ENCODE peak calls at places on chromosome 6, in seven cellular contexts. One of them, this sample, is unnamed.

GRCh38 chr6:37858363-37858762 is 38.8 kb downstream of the ZFAND3 start:
- DNase-seq in NCI-H2029 treated with DMSO at 0.1 percent for 48 hours: no peak
- DNase-seq in T-cell: no peak
- DNase-seq in NCI-H1105: no peak
- DNase-seq in stimulated activated CD4-positive, alpha-beta T cell treated with anti-CD3 and anti-CD28 coated beads, Interleukin-4, amount 100 ng/mL, for 4 hours: no peak
- DNase-seq in foreskin keratinocyte: no peak
- DNase-seq in bronchial epithelial cell: no peak
- DNase-seq in this sample: no peak

GRCh38 chr6:36906539-36906938 is 20.8 kb downstream of the C6orf89 start:
- DNase-seq in NCI-H2029 treated with DMSO at 0.1 percent for 48 hours: peak
- DNase-seq in T-cell: no peak
- DNase-seq in NCI-H1105: peak
- DNase-seq in stimulated activated CD4-positive, alpha-beta T cell treated with anti-CD3 and anti-CD28 coated beads, Interleukin-4, amount 100 ng/mL, for 4 hours: no peak
- DNase-seq in foreskin keratinocyte: no peak
- DNase-seq in bronchial epithelial cell: no peak
- DNase-seq in this sample: peak

GRCh38 chr6:3438190-3439167 is 18.4 kb downstream of the SLC22A23 start:
- DNase-seq in NCI-H2029 treated with DMSO at 0.1 percent for 48 hours: peak
- DNase-seq in T-cell: no peak
- DNase-seq in NCI-H1105: peak
- DNase-seq in stimulated activated CD4-positive, alpha-beta T cell treated with anti-CD3 and anti-CD28 coated beads, Interleukin-4, amount 100 ng/mL, for 4 hours: no peak
- DNase-seq in foreskin keratinocyte: peak
- DNase-seq in bronchial epithelial cell: peak
- DNase-seq in this sample: peak

GRCh38 chr6:108945686-108946158 is 97.5 kb downstream of the ARMC2 start:
- DNase-seq in NCI-H2029 treated with DMSO at 0.1 percent for 48 hours: no peak
- DNase-seq in T-cell: no peak
- DNase-seq in NCI-H1105: no peak
- DNase-seq in stimulated activated CD4-positive, alpha-beta T cell treated with anti-CD3 and anti-CD28 coated beads, Interleukin-4, amount 100 ng/mL, for 4 hours: no peak
- DNase-seq in foreskin keratinocyte: no peak
- DNase-seq in bronchial epithelial cell: no peak
- DNase-seq in this sample: no peak

GRCh38 chr6:55886185-55886836 is 10.9 kb upstream of the BMP5 start:
- DNase-seq in NCI-H2029 treated with DMSO at 0.1 percent for 48 hours: no peak
- DNase-seq in T-cell: no peak
- DNase-seq in NCI-H1105: peak
- DNase-seq in stimulated activated CD4-positive, alpha-beta T cell treated with anti-CD3 and anti-CD28 coated beads, Interleukin-4, amount 100 ng/mL, for 4 hours: no peak
- DNase-seq in foreskin keratinocyte: no peak
- DNase-seq in bronchial epithelial cell: peak
- DNase-seq in this sample: peak

GRCh38 chr6:2634151-2634964 is 116.4 kb downstream of the MYLK4 start:
- DNase-seq in NCI-H2029 treated with DMSO at 0.1 percent for 48 hours: peak
- DNase-seq in T-cell: peak
- DNase-seq in NCI-H1105: peak
- DNase-seq in stimulated activated CD4-positive, alpha-beta T cell treated with anti-CD3 and anti-CD28 coated beads, Interleukin-4, amount 100 ng/mL, for 4 hours: peak
- DNase-seq in foreskin keratinocyte: peak
- DNase-seq in bronchial epithelial cell: peak
- DNase-seq in this sample: peak

GRCh38 chr6:110708295-110708965 is 106.8 kb downstream of the CDK19 start:
- DNase-seq in NCI-H2029 treated with DMSO at 0.1 percent for 48 hours: no peak
- DNase-seq in T-cell: no peak
- DNase-seq in NCI-H1105: no peak
- DNase-seq in stimulated activated CD4-positive, alpha-beta T cell treated with anti-CD3 and anti-CD28 coated beads, Interleukin-4, amount 100 ng/mL, for 4 hours: no peak
- DNase-seq in foreskin keratinocyte: no peak
- DNase-seq in bronchial epithelial cell: peak
- DNase-seq in this sample: no peak

GRCh38 chr6:84762220-84762940 is 2.0 kb downstream of the TBX18 start:
- DNase-seq in NCI-H2029 treated with DMSO at 0.1 percent for 48 hours: no peak
- DNase-seq in T-cell: no peak
- DNase-seq in NCI-H1105: no peak
- DNase-seq in stimulated activated CD4-positive, alpha-beta T cell treated with anti-CD3 and anti-CD28 coated beads, Interleukin-4, amount 100 ng/mL, for 4 hours: no peak
- DNase-seq in foreskin keratinocyte: no peak
- DNase-seq in bronchial epithelial cell: no peak
- DNase-seq in this sample: no peak

GRCh38 chr6:100968934-100969333 is 87.8 kb upstream of the ASCC3 start:
- DNase-seq in NCI-H2029 treated with DMSO at 0.1 percent for 48 hours: no peak
- DNase-seq in T-cell: no peak
- DNase-seq in NCI-H1105: no peak
- DNase-seq in stimulated activated CD4-positive, alpha-beta T cell treated with anti-CD3 and anti-CD28 coated beads, Interleukin-4, amount 100 ng/mL, for 4 hours: no peak
- DNase-seq in foreskin keratinocyte: no peak
- DNase-seq in bronchial epithelial cell: no peak
- DNase-seq in this sample: no peak

GRCh38 chr6:37244430-37245310 is 12.9 kb upstream of the TBC1D22B start:
- DNase-seq in NCI-H2029 treated with DMSO at 0.1 percent for 48 hours: peak
- DNase-seq in T-cell: no peak
- DNase-seq in NCI-H1105: peak
- DNase-seq in stimulated activated CD4-positive, alpha-beta T cell treated with anti-CD3 and anti-CD28 coated beads, Interleukin-4, amount 100 ng/mL, for 4 hours: no peak
- DNase-seq in foreskin keratinocyte: peak
- DNase-seq in bronchial epithelial cell: peak
- DNase-seq in this sample: peak

GRCh38 chr6:48423640-48424365 is 312.8 kb upstream of the PTCHD4 start:
- DNase-seq in NCI-H2029 treated with DMSO at 0.1 percent for 48 hours: no peak
- DNase-seq in T-cell: no peak
- DNase-seq in NCI-H1105: no peak
- DNase-seq in stimulated activated CD4-positive, alpha-beta T cell treated with anti-CD3 and anti-CD28 coated beads, Interleukin-4, amount 100 ng/mL, for 4 hours: no peak
- DNase-seq in foreskin keratinocyte: no peak
- DNase-seq in bronchial epithelial cell: no peak
- DNase-seq in this sample: no peak

GRCh38 chr6:125950293-125950692 is 6.3 kb upstream of the HINT3 start:
- DNase-seq in NCI-H2029 treated with DMSO at 0.1 percent for 48 hours: no peak
- DNase-seq in T-cell: no peak
- DNase-seq in NCI-H1105: no peak
- DNase-seq in stimulated activated CD4-positive, alpha-beta T cell treated with anti-CD3 and anti-CD28 coated beads, Interleukin-4, amount 100 ng/mL, for 4 hours: no peak
- DNase-seq in foreskin keratinocyte: peak
- DNase-seq in bronchial epithelial cell: peak
- DNase-seq in this sample: no peak

GRCh38 chr6:42316390-42316970 is 98.8 kb upstream of the MRPS10 start:
- DNase-seq in NCI-H2029 treated with DMSO at 0.1 percent for 48 hours: no peak
- DNase-seq in T-cell: no peak
- DNase-seq in NCI-H1105: no peak
- DNase-seq in stimulated activated CD4-positive, alpha-beta T cell treated with anti-CD3 and anti-CD28 coated beads, Interleukin-4, amount 100 ng/mL, for 4 hours: no peak
- DNase-seq in foreskin keratinocyte: no peak
- DNase-seq in bronchial epithelial cell: no peak
- DNase-seq in this sample: no peak

GRCh38 chr6:97394160-97394748 is 111.2 kb upstream of the MMS22L start:
- DNase-seq in NCI-H2029 treated with DMSO at 0.1 percent for 48 hours: peak
- DNase-seq in T-cell: peak
- DNase-seq in NCI-H1105: peak
- DNase-seq in stimulated activated CD4-positive, alpha-beta T cell treated with anti-CD3 and anti-CD28 coated beads, Interleukin-4, amount 100 ng/mL, for 4 hours: peak
- DNase-seq in foreskin keratinocyte: peak
- DNase-seq in bronchial epithelial cell: peak
- DNase-seq in this sample: peak

GRCh38 chr6:70956451-70957283 is at the start of gene B3GAT2:
- DNase-seq in NCI-H2029 treated with DMSO at 0.1 percent for 48 hours: no peak
- DNase-seq in T-cell: no peak
- DNase-seq in NCI-H1105: peak
- DNase-seq in stimulated activated CD4-positive, alpha-beta T cell treated with anti-CD3 and anti-CD28 coated beads, Interleukin-4, amount 100 ng/mL, for 4 hours: no peak
- DNase-seq in foreskin keratinocyte: peak
- DNase-seq in bronchial epithelial cell: no peak
- DNase-seq in this sample: no peak

GRCh38 chr6:164640946-164641345 is 668.5 kb downstream of the C6orf118 start:
- DNase-seq in NCI-H2029 treated with DMSO at 0.1 percent for 48 hours: no peak
- DNase-seq in T-cell: no peak
- DNase-seq in NCI-H1105: no peak
- DNase-seq in stimulated activated CD4-positive, alpha-beta T cell treated with anti-CD3 and anti-CD28 coated beads, Interleukin-4, amount 100 ng/mL, for 4 hours: no peak
- DNase-seq in foreskin keratinocyte: no peak
- DNase-seq in bronchial epithelial cell: no peak
- DNase-seq in this sample: no peak

This sample was measured in DMS79 treated with DMSO at 0.1 percent for 48 hours.